ENCODE peak calls at places on chromosomes 2 and 18, in five cellular contexts. D is CD8-positive, alpha-beta T cell; J is PC-3; W is tibial nerve; B is A549. N is an unnamed sample.

GRCh38 chr2:183035298-183035953 is 2.8 kb downstream of the NCKAP1 start:
- DNase-seq in D (no peak), J (peak; percentile 62), W (no peak), B (no peak), N (peak; percentile 72)

GRCh38 chr2:237482485-237482884 is 4.6 kb upstream of the MLPH start:
- DNase-seq in D (no peak), J (no peak), W (peak; percentile 93), B (no peak), N (no peak)

GRCh38 chr18:33854827-33855139 is 276.8 kb downstream of the ASXL3 start:
- DNase-seq in D (no peak), J (no peak), W (no peak), B (no peak), N (no peak)

GRCh38 chr2:168192839-168193616 is 54.4 kb downstream of the STK39 start:
- DNase-seq in D (peak; percentile 13), J (peak; percentile 42), W (no peak), B (no peak), N (no peak)

GRCh38 chr2:54722641-54723299 is 692 bp upstream of the EML6 start:
- DNase-seq in D (no peak), J (peak; percentile 31), W (no peak), B (peak; percentile 38), N (peak; percentile 40)

GRCh38 chr2:71235930-71236587 is 9.2 kb upstream of the PAIP2B start:
- DNase-seq in D (no peak), J (no peak), W (no peak), B (no peak), N (no peak)

GRCh38 chr18:52343731-52344340 is 3.8 kb downstream of the DCC start:
- DNase-seq in D (no peak), J (no peak), W (no peak), B (no peak), N (no peak)

GRCh38 chr2:31476511-31477171 is 62.1 kb upstream of the XDH start:
- DNase-seq in D (no peak), J (no peak), W (no peak), B (no peak), N (peak; percentile 36)

GRCh38 chr2:44291281-44292248 is 16.3 kb downstream of the SLC3A1 start:
- DNase-seq in D (no peak), J (peak; percentile 93), W (no peak), B (peak; percentile 81), N (peak; percentile 86)

GRCh38 chr2:109448946-109449788 is 164.6 kb downstream of the SEPTIN10 start:
- DNase-seq in D (no peak), J (peak; percentile 62), W (no peak), B (no peak), N (no peak)

GRCh38 chr2:101485856-101486255 is 10.9 kb upstream of the RFX8 start:
- DNase-seq in D (no peak), J (no peak), W (no peak), B (no peak), N (no peak)

DNA sequence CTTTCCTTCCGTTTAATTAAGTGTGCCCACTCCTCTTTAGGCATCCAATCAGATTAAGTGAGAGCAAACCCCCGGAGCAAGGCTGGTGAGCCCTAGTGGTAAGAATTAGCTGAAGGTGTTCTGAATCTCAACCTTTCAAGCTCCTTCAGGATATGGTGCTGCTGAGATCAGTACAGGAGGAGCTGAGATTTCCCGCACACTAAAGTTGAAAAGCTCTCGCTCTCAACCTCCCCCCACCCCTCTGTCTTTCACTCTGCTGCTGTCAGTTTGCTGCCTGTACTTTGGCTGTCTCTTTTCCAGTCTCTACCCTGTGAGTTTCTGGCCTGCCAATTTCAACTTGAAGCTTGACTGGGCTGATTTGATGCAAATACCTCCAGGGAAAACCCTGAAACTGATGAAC is 15.7 kb downstream of the ZEB2 start:
- DNase-seq in D (no peak), J (no peak), W (no peak), B (no peak), N (no peak)
- TF ChIP-seq CTCF in D (no peak), J (no peak), W (no peak), B (no peak), N (peak; percentile 42)

DNA sequence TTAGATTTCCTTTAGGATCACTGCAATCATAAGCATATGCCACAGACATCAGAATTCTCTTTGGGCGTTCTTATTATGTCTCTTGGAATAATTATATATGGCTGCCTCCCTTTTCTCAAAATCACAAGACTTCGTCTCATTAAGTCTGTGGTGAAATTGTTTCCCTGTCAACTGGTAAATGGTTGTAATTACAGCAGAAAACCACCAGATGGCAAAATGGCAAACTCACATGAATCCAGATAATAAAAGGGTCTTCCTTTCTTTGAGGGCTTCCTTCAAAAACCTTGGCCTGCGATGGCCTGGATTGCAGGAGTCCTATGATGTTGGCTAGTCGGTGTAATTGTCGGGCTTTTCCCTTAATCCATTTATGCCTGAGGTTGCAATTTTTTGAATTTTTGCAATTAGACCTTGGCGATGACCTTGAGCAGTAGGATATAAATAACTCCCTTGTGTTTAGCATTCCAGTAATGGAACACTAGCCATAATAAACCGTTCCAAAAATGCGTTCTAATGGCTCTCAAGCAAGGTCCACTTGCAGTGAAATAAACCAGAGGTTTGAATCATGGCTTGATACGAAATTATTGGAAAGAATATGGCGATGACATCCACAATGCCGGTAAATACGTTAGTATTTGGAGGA is 656.4 kb downstream of the MBD2 start:
- DNase-seq in D (no peak), J (peak; percentile 43), W (peak; percentile 30), B (peak; percentile 6), N (peak; percentile 33)
- TF ChIP-seq CTCF in D (peak; percentile 42), J (peak; percentile 67), W (peak; percentile 42), B (peak; percentile 50), N (peak; percentile 83)

GRCh38 chr2:218607436-218608115 is at the start of gene PLCD4:
- DNase-seq in D (no peak), J (peak; percentile 65), W (peak; percentile 31), B (no peak), N (peak; percentile 88)
- TF ChIP-seq CTCF in D (no peak), J (no peak), W (no peak), B (no peak), N (no peak)

GRCh38 chr2:200406379-200406778 is 99.9 kb downstream of the SPATS2L start:
- DNase-seq in D (no peak), J (peak; percentile 22), W (no peak), B (no peak), N (no peak)

GRCh38 chr2:200405599-200406298 is 99.3 kb downstream of the SPATS2L start:
- DNase-seq in D (no peak), J (peak; percentile 96), W (no peak), B (peak; percentile 79), N (peak; percentile 93)

GRCh38 chr2:200404615-200405014 is 98.1 kb downstream of the SPATS2L start:
- DNase-seq in D (no peak), J (no peak), W (no peak), B (no peak), N (no peak)

GRCh38 chr2:200411831-200412230 is 98.0 kb downstream of the KCTD18 start:
- DNase-seq in D (no peak), J (no peak), W (no peak), B (no peak), N (no peak)

GRCh38 chr2:200408428-200409311 is 101.2 kb downstream of the KCTD18 start:
- DNase-seq in D (no peak), J (peak; percentile 87), W (no peak), B (peak; percentile 47), N (peak; percentile 76)
- TF ChIP-seq CTCF in D (no peak), J (no peak), W (no peak), B (no peak), N (no peak)

N was measured in HFFc6.